ENCODE peak calls at places on chromosome 6, in seven cellular contexts. B, C, L, Z, A, H and D are unnamed samples.

GRCh38 chr6:28981833-28982475 is 23.2 kb downstream of the ZNF311 start:
- DNase-seq in B (peak), C (peak), L (peak), Z (peak), A (peak), H (peak), D (peak)

GRCh38 chr6:162706236-162706635 is 21.3 kb downstream of the PRKN start:
- DNase-seq in B (peak), C (no peak), L (no peak), Z (no peak), A (no peak), H (peak), D (no peak)

GRCh38 chr6:136717297-136717990 is 74.8 kb downstream of the MAP3K5 start:
- DNase-seq in B (no peak), C (no peak), L (peak), Z (no peak), A (no peak), H (no peak), D (no peak)

GRCh38 chr6:139860193-139860592 is 485.7 kb upstream of the CITED2 start:
- DNase-seq in B (no peak), C (no peak), L (no peak), Z (no peak), A (no peak), H (no peak), D (no peak)

GRCh38 chr6:35728663-35729348 is 8.0 kb upstream of the ARMC12 start:
- DNase-seq in B (peak), C (no peak), L (no peak), Z (no peak), A (no peak), H (no peak), D (no peak)

GRCh38 chr6:57265755-57266221 is 43.7 kb upstream of the RAB23 start:
- DNase-seq in B (no peak), C (no peak), L (no peak), Z (no peak), A (no peak), H (no peak), D (no peak)

GRCh38 chr6:25181923-25182322 is 97.3 kb upstream of the CARMIL1 start:
- DNase-seq in B (no peak), C (no peak), L (no peak), Z (no peak), A (peak), H (no peak), D (no peak)

GRCh38 chr6:37965964-37966676 is 146.6 kb downstream of the ZFAND3 start:
- DNase-seq in B (no peak), C (no peak), L (no peak), Z (peak), A (no peak), H (no peak), D (peak)

GRCh38 chr6:48474764-48475674 is 364.0 kb upstream of the PTCHD4 start:
- DNase-seq in B (no peak), C (no peak), L (no peak), Z (no peak), A (peak), H (no peak), D (no peak)

GRCh38 chr6:118659513-118660217 is 8.3 kb upstream of the CEP85L start:
- DNase-seq in B (no peak), C (no peak), L (no peak), Z (no peak), A (no peak), H (no peak), D (peak)

GRCh38 chr6:159790947-159791598 is 806 bp downstream of the MRPL18 start:
- DNase-seq in B (no peak), C (no peak), L (no peak), Z (no peak), A (no peak), H (no peak), D (peak)

GRCh38 chr6:57252975-57253374 is 30.9 kb upstream of the RAB23 start:
- DNase-seq in B (no peak), C (no peak), L (no peak), Z (no peak), A (no peak), H (no peak), D (no peak)

GRCh38 chr6:108157972-108158441 is 7.8 kb upstream of the NR2E1 start:
- DNase-seq in B (no peak), C (no peak), L (peak), Z (no peak), A (no peak), H (no peak), D (peak)

GRCh38 chr6:18412073-18412472 is 24.9 kb downstream of the RNF144B start:
- DNase-seq in B (no peak), C (no peak), L (no peak), Z (no peak), A (no peak), H (no peak), D (no peak)

GRCh38 chr6:169824021-169824420 is 72.6 kb downstream of the ERMARD start:
- DNase-seq in B (no peak), C (no peak), L (no peak), Z (no peak), A (peak), H (no peak), D (no peak)

GRCh38 chr6:168078943-168079405 is at the start of gene FRMD1:
- DNase-seq in B (no peak), C (no peak), L (no peak), Z (no peak), A (no peak), H (no peak), D (no peak)

GRCh38 chr6:162090734-162091133 is 636.8 kb downstream of the PRKN start:
- DNase-seq in B (no peak), C (no peak), L (no peak), Z (no peak), A (no peak), H (no peak), D (no peak)

GRCh38 chr6:21500894-21501293 is 92.7 kb upstream of the SOX4 start:
- DNase-seq in B (no peak), C (no peak), L (no peak), Z (no peak), A (no peak), H (no peak), D (peak)

GRCh38 chr6:52663935-52664184 is 7.1 kb upstream of the TMEM14A start:
- DNase-seq in B (no peak), C (no peak), L (no peak), Z (no peak), A (no peak), H (no peak), D (no peak)

GRCh38 chr6:27541212-27541931 is 68.5 kb upstream of the ZNF184 start:
- DNase-seq in B (no peak), C (no peak), L (no peak), Z (no peak), A (no peak), H (peak), D (peak)

GRCh38 chr6:43836507-43836906 is 66.5 kb downstream of the VEGFA start:
- DNase-seq in B (no peak), C (no peak), L (no peak), Z (no peak), A (peak), H (no peak), D (no peak)

GRCh38 chr6:127481081-127481480 is 21.9 kb upstream of the KIAA0408 start:
- DNase-seq in B (no peak), C (no peak), L (no peak), Z (no peak), A (no peak), H (no peak), D (no peak)